ENCODE peak calls at places on chromosome 18, in ten cellular contexts. One of them, this sample, is unnamed.

GRCh38 chr18:70454705-70455322 is 166.0 kb downstream of the SOCS6 start:
- DNase-seq in MV-4-11: peak
- DNase-seq in AG08395: peak
- DNase-seq in NCI-H748 treated with DMSO at 0.1 percent for 48 hours: peak
- DNase-seq in activated CD4-positive, alpha-beta T cell treated with anti-CD3 and anti-CD28 coated beads, Interleukin-2, amount 50 U/mL, for 1 hour: peak
- DNase-seq in DMS 273 treated with DMSO at 0.1 percent for 48 hours: no peak
- DNase-seq in M059J: peak
- DNase-seq in left lobe of liver: no peak
- DNase-seq in stimulated activated CD8-positive, alpha-beta memory T cell treated with anti-CD3 and anti-CD28 coated beads, Interleukin-7, amount 100 ng/mL, for 24 hours: no peak
- DNase-seq in CD4-positive, alpha-beta T cell: no peak
- DNase-seq in this sample: peak

GRCh38 chr18:3151379-3152264 is 68.1 kb downstream of the MYOM1 start:
- DNase-seq in M059J: peak
- DNase-seq in left lobe of liver: no peak
- DNase-seq in MV-4-11: peak
- DNase-seq in CD4-positive, alpha-beta T cell: no peak
- DNase-seq in stimulated activated CD8-positive, alpha-beta memory T cell treated with anti-CD3 and anti-CD28 coated beads, Interleukin-7, amount 100 ng/mL, for 24 hours: no peak
- DNase-seq in NCI-H748 treated with DMSO at 0.1 percent for 48 hours: no peak
- DNase-seq in AG08395: peak
- DNase-seq in activated CD4-positive, alpha-beta T cell treated with anti-CD3 and anti-CD28 coated beads, Interleukin-2, amount 50 U/mL, for 1 hour: no peak
- DNase-seq in DMS 273 treated with DMSO at 0.1 percent for 48 hours: no peak
- DNase-seq in this sample: peak

GRCh38 chr18:79634593-79634992 is 45.0 kb upstream of the CTDP1 start:
- DNase-seq in DMS 273 treated with DMSO at 0.1 percent for 48 hours: no peak
- DNase-seq in activated CD4-positive, alpha-beta T cell treated with anti-CD3 and anti-CD28 coated beads, Interleukin-2, amount 50 U/mL, for 1 hour: no peak
- DNase-seq in CD4-positive, alpha-beta T cell: no peak
- DNase-seq in M059J: no peak
- DNase-seq in stimulated activated CD8-positive, alpha-beta memory T cell treated with anti-CD3 and anti-CD28 coated beads, Interleukin-7, amount 100 ng/mL, for 24 hours: no peak
- DNase-seq in AG08395: peak
- DNase-seq in MV-4-11: no peak
- DNase-seq in NCI-H748 treated with DMSO at 0.1 percent for 48 hours: no peak
- DNase-seq in left lobe of liver: peak
- DNase-seq in this sample: no peak

GRCh38 chr18:9737814-9738160 is 29.7 kb downstream of the RAB31 start:
- DNase-seq in activated CD4-positive, alpha-beta T cell treated with anti-CD3 and anti-CD28 coated beads, Interleukin-2, amount 50 U/mL, for 1 hour: no peak
- DNase-seq in M059J: peak
- DNase-seq in CD4-positive, alpha-beta T cell: no peak
- DNase-seq in AG08395: no peak
- DNase-seq in MV-4-11: no peak
- DNase-seq in NCI-H748 treated with DMSO at 0.1 percent for 48 hours: peak
- DNase-seq in stimulated activated CD8-positive, alpha-beta memory T cell treated with anti-CD3 and anti-CD28 coated beads, Interleukin-7, amount 100 ng/mL, for 24 hours: no peak
- DNase-seq in left lobe of liver: no peak
- DNase-seq in DMS 273 treated with DMSO at 0.1 percent for 48 hours: no peak
- DNase-seq in this sample: no peak

GRCh38 chr18:13254971-13255927 is 36.7 kb downstream of the LDLRAD4 start:
- DNase-seq in M059J: no peak
- DNase-seq in AG08395: no peak
- DNase-seq in activated CD4-positive, alpha-beta T cell treated with anti-CD3 and anti-CD28 coated beads, Interleukin-2, amount 50 U/mL, for 1 hour: no peak
- DNase-seq in left lobe of liver: peak
- DNase-seq in CD4-positive, alpha-beta T cell: no peak
- DNase-seq in NCI-H748 treated with DMSO at 0.1 percent for 48 hours: no peak
- DNase-seq in stimulated activated CD8-positive, alpha-beta memory T cell treated with anti-CD3 and anti-CD28 coated beads, Interleukin-7, amount 100 ng/mL, for 24 hours: no peak
- DNase-seq in MV-4-11: no peak
- DNase-seq in DMS 273 treated with DMSO at 0.1 percent for 48 hours: no peak
- DNase-seq in this sample: no peak

GRCh38 chr18:3453540-3454364 is 3.8 kb downstream of the TGIF1 start:
- DNase-seq in MV-4-11: peak
- DNase-seq in M059J: peak
- DNase-seq in CD4-positive, alpha-beta T cell: no peak
- DNase-seq in left lobe of liver: peak
- DNase-seq in activated CD4-positive, alpha-beta T cell treated with anti-CD3 and anti-CD28 coated beads, Interleukin-2, amount 50 U/mL, for 1 hour: peak
- DNase-seq in AG08395: peak
- DNase-seq in NCI-H748 treated with DMSO at 0.1 percent for 48 hours: no peak
- DNase-seq in DMS 273 treated with DMSO at 0.1 percent for 48 hours: no peak
- DNase-seq in stimulated activated CD8-positive, alpha-beta memory T cell treated with anti-CD3 and anti-CD28 coated beads, Interleukin-7, amount 100 ng/mL, for 24 hours: no peak
- DNase-seq in this sample: no peak

GRCh38 chr18:7572837-7573236 is 5.7 kb downstream of the PTPRM start:
- DNase-seq in activated CD4-positive, alpha-beta T cell treated with anti-CD3 and anti-CD28 coated beads, Interleukin-2, amount 50 U/mL, for 1 hour: no peak
- DNase-seq in CD4-positive, alpha-beta T cell: no peak
- DNase-seq in NCI-H748 treated with DMSO at 0.1 percent for 48 hours: no peak
- DNase-seq in left lobe of liver: no peak
- DNase-seq in stimulated activated CD8-positive, alpha-beta memory T cell treated with anti-CD3 and anti-CD28 coated beads, Interleukin-7, amount 100 ng/mL, for 24 hours: no peak
- DNase-seq in MV-4-11: no peak
- DNase-seq in AG08395: peak
- DNase-seq in DMS 273 treated with DMSO at 0.1 percent for 48 hours: no peak
- DNase-seq in M059J: peak
- DNase-seq in this sample: no peak

GRCh38 chr18:50654658-50655550 is 95.0 kb downstream of the MAPK4 start:
- DNase-seq in NCI-H748 treated with DMSO at 0.1 percent for 48 hours: no peak
- DNase-seq in activated CD4-positive, alpha-beta T cell treated with anti-CD3 and anti-CD28 coated beads, Interleukin-2, amount 50 U/mL, for 1 hour: no peak
- DNase-seq in DMS 273 treated with DMSO at 0.1 percent for 48 hours: no peak
- DNase-seq in stimulated activated CD8-positive, alpha-beta memory T cell treated with anti-CD3 and anti-CD28 coated beads, Interleukin-7, amount 100 ng/mL, for 24 hours: no peak
- DNase-seq in AG08395: no peak
- DNase-seq in CD4-positive, alpha-beta T cell: no peak
- DNase-seq in MV-4-11: no peak
- DNase-seq in M059J: no peak
- DNase-seq in left lobe of liver: no peak
- DNase-seq in this sample: no peak

GRCh38 chr18:59460060-59460395 is 101.0 kb upstream of the LMAN1 start:
- DNase-seq in AG08395: peak
- DNase-seq in M059J: no peak
- DNase-seq in left lobe of liver: no peak
- DNase-seq in activated CD4-positive, alpha-beta T cell treated with anti-CD3 and anti-CD28 coated beads, Interleukin-2, amount 50 U/mL, for 1 hour: no peak
- DNase-seq in stimulated activated CD8-positive, alpha-beta memory T cell treated with anti-CD3 and anti-CD28 coated beads, Interleukin-7, amount 100 ng/mL, for 24 hours: no peak
- DNase-seq in DMS 273 treated with DMSO at 0.1 percent for 48 hours: no peak
- DNase-seq in MV-4-11: no peak
- DNase-seq in NCI-H748 treated with DMSO at 0.1 percent for 48 hours: no peak
- DNase-seq in CD4-positive, alpha-beta T cell: no peak
- DNase-seq in this sample: no peak

GRCh38 chr18:52054301-52054700 is 285.7 kb upstream of the DCC start:
- DNase-seq in CD4-positive, alpha-beta T cell: no peak
- DNase-seq in NCI-H748 treated with DMSO at 0.1 percent for 48 hours: no peak
- DNase-seq in MV-4-11: no peak
- DNase-seq in M059J: no peak
- DNase-seq in AG08395: no peak
- DNase-seq in stimulated activated CD8-positive, alpha-beta memory T cell treated with anti-CD3 and anti-CD28 coated beads, Interleukin-7, amount 100 ng/mL, for 24 hours: no peak
- DNase-seq in DMS 273 treated with DMSO at 0.1 percent for 48 hours: no peak
- DNase-seq in left lobe of liver: no peak
- DNase-seq in activated CD4-positive, alpha-beta T cell treated with anti-CD3 and anti-CD28 coated beads, Interleukin-2, amount 50 U/mL, for 1 hour: no peak
- DNase-seq in this sample: no peak

GRCh38 chr18:67710639-67711038 is 194.1 kb upstream of the DSEL start:
- DNase-seq in left lobe of liver: peak
- DNase-seq in stimulated activated CD8-positive, alpha-beta memory T cell treated with anti-CD3 and anti-CD28 coated beads, Interleukin-7, amount 100 ng/mL, for 24 hours: no peak
- DNase-seq in activated CD4-positive, alpha-beta T cell treated with anti-CD3 and anti-CD28 coated beads, Interleukin-2, amount 50 U/mL, for 1 hour: no peak
- DNase-seq in NCI-H748 treated with DMSO at 0.1 percent for 48 hours: no peak
- DNase-seq in AG08395: no peak
- DNase-seq in M059J: no peak
- DNase-seq in MV-4-11: no peak
- DNase-seq in CD4-positive, alpha-beta T cell: no peak
- DNase-seq in DMS 273 treated with DMSO at 0.1 percent for 48 hours: no peak
- DNase-seq in this sample: no peak

GRCh38 chr18:44651453-44651852 is 29.2 kb upstream of the SETBP1 start:
- DNase-seq in M059J: peak
- DNase-seq in left lobe of liver: no peak
- DNase-seq in MV-4-11: no peak
- DNase-seq in stimulated activated CD8-positive, alpha-beta memory T cell treated with anti-CD3 and anti-CD28 coated beads, Interleukin-7, amount 100 ng/mL, for 24 hours: no peak
- DNase-seq in AG08395: peak
- DNase-seq in DMS 273 treated with DMSO at 0.1 percent for 48 hours: no peak
- DNase-seq in CD4-positive, alpha-beta T cell: no peak
- DNase-seq in NCI-H748 treated with DMSO at 0.1 percent for 48 hours: no peak
- DNase-seq in activated CD4-positive, alpha-beta T cell treated with anti-CD3 and anti-CD28 coated beads, Interleukin-2, amount 50 U/mL, for 1 hour: no peak
- DNase-seq in this sample: no peak

GRCh38 chr18:75658330-75658729 is 230.8 kb upstream of the SMIM21 start:
- DNase-seq in CD4-positive, alpha-beta T cell: no peak
- DNase-seq in activated CD4-positive, alpha-beta T cell treated with anti-CD3 and anti-CD28 coated beads, Interleukin-2, amount 50 U/mL, for 1 hour: no peak
- DNase-seq in stimulated activated CD8-positive, alpha-beta memory T cell treated with anti-CD3 and anti-CD28 coated beads, Interleukin-7, amount 100 ng/mL, for 24 hours: no peak
- DNase-seq in MV-4-11: peak
- DNase-seq in DMS 273 treated with DMSO at 0.1 percent for 48 hours: no peak
- DNase-seq in NCI-H748 treated with DMSO at 0.1 percent for 48 hours: no peak
- DNase-seq in left lobe of liver: no peak
- DNase-seq in AG08395: no peak
- DNase-seq in M059J: no peak
- DNase-seq in this sample: no peak

GRCh38 chr18:54561864-54562263 is 29.2 kb upstream of the DYNAP start:
- DNase-seq in stimulated activated CD8-positive, alpha-beta memory T cell treated with anti-CD3 and anti-CD28 coated beads, Interleukin-7, amount 100 ng/mL, for 24 hours: no peak
- DNase-seq in M059J: no peak
- DNase-seq in MV-4-11: no peak
- DNase-seq in NCI-H748 treated with DMSO at 0.1 percent for 48 hours: no peak
- DNase-seq in AG08395: no peak
- DNase-seq in DMS 273 treated with DMSO at 0.1 percent for 48 hours: no peak
- DNase-seq in CD4-positive, alpha-beta T cell: no peak
- DNase-seq in left lobe of liver: no peak
- DNase-seq in activated CD4-positive, alpha-beta T cell treated with anti-CD3 and anti-CD28 coated beads, Interleukin-2, amount 50 U/mL, for 1 hour: no peak
- DNase-seq in this sample: no peak